ENCODE peak calls at places on chromosomes 5 and 9, in ten cellular contexts. One of them, this sample, is unnamed.

GRCh38 chr5:53331463-53331862 is 149.0 kb upstream of the FST start:
- DNase-seq in cardiac muscle cell: no peak
- DNase-seq in breast epithelium: no peak
- DNase-seq in CD8-positive, alpha-beta T cell: no peak
- DNase-seq in PC-3: peak; percentile 74
- DNase-seq in sigmoid colon: no peak
- DNase-seq in adipocyte: peak; percentile 31
- DNase-seq in left ventricle myocardium inferior: no peak
- DNase-seq in mucosa of descending colon: no peak
- DNase-seq in SK-N-SH: no peak
- DNase-seq in this sample: no peak

GRCh38 chr9:110582156-110582555 is 2.6 kb upstream of the SVEP1 start:
- DNase-seq in left ventricle myocardium inferior: no peak
- DNase-seq in SK-N-SH: no peak
- DNase-seq in CD8-positive, alpha-beta T cell: no peak
- DNase-seq in cardiac muscle cell: peak; percentile 5
- DNase-seq in PC-3: no peak
- DNase-seq in mucosa of descending colon: no peak
- DNase-seq in breast epithelium: no peak
- DNase-seq in sigmoid colon: no peak
- DNase-seq in adipocyte: no peak
- DNase-seq in this sample: no peak

GRCh38 chr9:124660341-124660801 is 110.7 kb downstream of the NR6A1 start:
- DNase-seq in sigmoid colon: no peak
- DNase-seq in CD8-positive, alpha-beta T cell: no peak
- DNase-seq in adipocyte: peak; percentile 68
- DNase-seq in PC-3: peak; percentile 23
- DNase-seq in mucosa of descending colon: peak; percentile 31
- DNase-seq in breast epithelium: no peak
- DNase-seq in left ventricle myocardium inferior: no peak
- DNase-seq in cardiac muscle cell: peak; percentile 23
- DNase-seq in SK-N-SH: peak; percentile 22
- DNase-seq in this sample: no peak

GRCh38 chr9:16871358-16872151 is 1.1 kb upstream of the BNC2 start:
- DNase-seq in left ventricle myocardium inferior: peak; percentile 60
- DNase-seq in SK-N-SH: peak; percentile 69
- DNase-seq in adipocyte: peak; percentile 80
- DNase-seq in mucosa of descending colon: peak; percentile 52
- DNase-seq in cardiac muscle cell: peak; percentile 56
- DNase-seq in breast epithelium: no peak
- DNase-seq in CD8-positive, alpha-beta T cell: no peak
- DNase-seq in sigmoid colon: peak; percentile 86
- DNase-seq in PC-3: peak; percentile 71
- DNase-seq in this sample: peak; percentile 61

GRCh38 chr9:77661696-77662095 is 13.6 kb upstream of the GNA14 start:
- DNase-seq in mucosa of descending colon: no peak
- DNase-seq in breast epithelium: no peak
- DNase-seq in cardiac muscle cell: no peak
- DNase-seq in sigmoid colon: no peak
- DNase-seq in adipocyte: no peak
- DNase-seq in left ventricle myocardium inferior: no peak
- DNase-seq in PC-3: no peak
- DNase-seq in CD8-positive, alpha-beta T cell: no peak
- DNase-seq in SK-N-SH: no peak
- DNase-seq in this sample: no peak

GRCh38 chr9:3525836-3526165 is at the start of gene RFX3:
- DNase-seq in mucosa of descending colon: peak; percentile 94
- DNase-seq in SK-N-SH: peak; percentile 94
- DNase-seq in PC-3: peak; percentile 79
- DNase-seq in sigmoid colon: peak; percentile 95
- DNase-seq in breast epithelium: peak; percentile 89
- DNase-seq in CD8-positive, alpha-beta T cell: peak; percentile 86
- DNase-seq in cardiac muscle cell: peak; percentile 93
- DNase-seq in left ventricle myocardium inferior: peak; percentile 91
- DNase-seq in adipocyte: peak; percentile 97
- DNase-seq in this sample: peak; percentile 93

GRCh38 chr9:126508928-126509327 is 104.8 kb upstream of the LMX1B start:
- DNase-seq in sigmoid colon: no peak
- DNase-seq in SK-N-SH: no peak
- DNase-seq in mucosa of descending colon: no peak
- DNase-seq in cardiac muscle cell: no peak
- DNase-seq in PC-3: no peak
- DNase-seq in left ventricle myocardium inferior: no peak
- DNase-seq in CD8-positive, alpha-beta T cell: no peak
- DNase-seq in breast epithelium: no peak
- DNase-seq in adipocyte: no peak
- DNase-seq in this sample: no peak

GRCh38 chr5:134524219-134524825 is 1.1 kb upstream of the JADE2 start:
- DNase-seq in CD8-positive, alpha-beta T cell: peak; percentile 50
- DNase-seq in breast epithelium: peak; percentile 86
- DNase-seq in SK-N-SH: peak; percentile 78
- DNase-seq in left ventricle myocardium inferior: peak; percentile 88
- DNase-seq in mucosa of descending colon: peak; percentile 93
- DNase-seq in cardiac muscle cell: peak; percentile 77
- DNase-seq in sigmoid colon: peak; percentile 95
- DNase-seq in PC-3: peak; percentile 69
- DNase-seq in adipocyte: peak; percentile 77
- DNase-seq in this sample: peak; percentile 85

GRCh38 chr5:16784843-16785791 is 151.0 kb downstream of the MYO10 start:
- DNase-seq in cardiac muscle cell: no peak
- DNase-seq in SK-N-SH: no peak
- DNase-seq in PC-3: no peak
- DNase-seq in breast epithelium: no peak
- DNase-seq in mucosa of descending colon: no peak
- DNase-seq in left ventricle myocardium inferior: no peak
- DNase-seq in adipocyte: no peak
- DNase-seq in CD8-positive, alpha-beta T cell: no peak
- DNase-seq in sigmoid colon: no peak
- DNase-seq in this sample: no peak

GRCh38 chr5:135116146-135116545 is 82.1 kb upstream of the PITX1 start:
- DNase-seq in adipocyte: no peak
- DNase-seq in CD8-positive, alpha-beta T cell: no peak
- DNase-seq in sigmoid colon: no peak
- DNase-seq in mucosa of descending colon: no peak
- DNase-seq in cardiac muscle cell: no peak
- DNase-seq in PC-3: no peak
- DNase-seq in SK-N-SH: no peak
- DNase-seq in left ventricle myocardium inferior: peak; percentile 25
- DNase-seq in breast epithelium: no peak
- DNase-seq in this sample: no peak

GRCh38 chr5:172901012-172901780 is 58.0 kb upstream of the RPL26L1 start:
- DNase-seq in mucosa of descending colon: no peak
- DNase-seq in sigmoid colon: peak; percentile 94
- DNase-seq in CD8-positive, alpha-beta T cell: no peak
- DNase-seq in adipocyte: peak; percentile 35
- DNase-seq in breast epithelium: no peak
- DNase-seq in SK-N-SH: no peak
- DNase-seq in PC-3: no peak
- DNase-seq in cardiac muscle cell: peak; percentile 14
- DNase-seq in left ventricle myocardium inferior: peak; percentile 61
- DNase-seq in this sample: peak; percentile 63

GRCh38 chr9:35426627-35427026 is 63.3 kb upstream of the RUSC2 start:
- DNase-seq in PC-3: peak; percentile 82
- DNase-seq in sigmoid colon: no peak
- DNase-seq in mucosa of descending colon: no peak
- DNase-seq in breast epithelium: no peak
- DNase-seq in cardiac muscle cell: no peak
- DNase-seq in CD8-positive, alpha-beta T cell: no peak
- DNase-seq in SK-N-SH: no peak
- DNase-seq in adipocyte: no peak
- DNase-seq in left ventricle myocardium inferior: no peak
- DNase-seq in this sample: no peak

GRCh38 chr5:178305801-178306200 is 73.2 kb upstream of the PHYKPL start:
- DNase-seq in SK-N-SH: no peak
- DNase-seq in sigmoid colon: peak; percentile 49
- DNase-seq in CD8-positive, alpha-beta T cell: no peak
- DNase-seq in PC-3: no peak
- DNase-seq in left ventricle myocardium inferior: no peak
- DNase-seq in mucosa of descending colon: no peak
- DNase-seq in adipocyte: no peak
- DNase-seq in cardiac muscle cell: no peak
- DNase-seq in breast epithelium: peak; percentile 47
- DNase-seq in this sample: peak; percentile 23

GRCh38 chr9:112784020-112784788 is 33.6 kb downstream of the SNX30 start:
- DNase-seq in PC-3: no peak
- DNase-seq in mucosa of descending colon: no peak
- DNase-seq in left ventricle myocardium inferior: no peak
- DNase-seq in CD8-positive, alpha-beta T cell: no peak
- DNase-seq in adipocyte: no peak
- DNase-seq in cardiac muscle cell: peak; percentile 43
- DNase-seq in SK-N-SH: peak; percentile 29
- DNase-seq in sigmoid colon: no peak
- DNase-seq in breast epithelium: no peak
- DNase-seq in this sample: no peak

GRCh38 chr9:127537792-127538191 is 74.3 kb upstream of the STXBP1 start:
- DNase-seq in SK-N-SH: peak; percentile 59
- DNase-seq in sigmoid colon: no peak
- DNase-seq in mucosa of descending colon: peak; percentile 25
- DNase-seq in breast epithelium: no peak
- DNase-seq in left ventricle myocardium inferior: no peak
- DNase-seq in cardiac muscle cell: no peak
- DNase-seq in adipocyte: no peak
- DNase-seq in PC-3: peak; percentile 38
- DNase-seq in CD8-positive, alpha-beta T cell: no peak
- DNase-seq in this sample: no peak

GRCh38 chr9:122402403-122403268 is 31.8 kb downstream of the PTGS1 start:
- DNase-seq in PC-3: peak; percentile 77
- DNase-seq in cardiac muscle cell: no peak
- DNase-seq in sigmoid colon: no peak
- DNase-seq in CD8-positive, alpha-beta T cell: no peak
- DNase-seq in adipocyte: peak; percentile 98
- DNase-seq in left ventricle myocardium inferior: no peak
- DNase-seq in SK-N-SH: no peak
- DNase-seq in mucosa of descending colon: no peak
- DNase-seq in breast epithelium: no peak
- DNase-seq in this sample: no peak

GRCh38 chr9:286091-286740 is 71.6 kb downstream of the DOCK8 start:
- DNase-seq in SK-N-SH: no peak
- DNase-seq in breast epithelium: no peak
- DNase-seq in cardiac muscle cell: no peak
- DNase-seq in CD8-positive, alpha-beta T cell: no peak
- DNase-seq in sigmoid colon: no peak
- DNase-seq in PC-3: no peak
- DNase-seq in mucosa of descending colon: no peak
- DNase-seq in adipocyte: no peak
- DNase-seq in left ventricle myocardium inferior: no peak
- DNase-seq in this sample: no peak

GRCh38 chr9:134328341-134328840 is 2.1 kb downstream of the RXRA start:
- DNase-seq in adipocyte: peak; percentile 76
- DNase-seq in left ventricle myocardium inferior: peak; percentile 15
- DNase-seq in CD8-positive, alpha-beta T cell: no peak
- DNase-seq in PC-3: no peak
- DNase-seq in mucosa of descending colon: peak; percentile 81
- DNase-seq in breast epithelium: no peak
- DNase-seq in cardiac muscle cell: peak; percentile 38
- DNase-seq in sigmoid colon: no peak
- DNase-seq in SK-N-SH: no peak
- DNase-seq in this sample: no peak

GRCh38 chr9:134328841-134329575 is 2.8 kb downstream of the RXRA start:
- DNase-seq in adipocyte: no peak
- DNase-seq in SK-N-SH: no peak
- DNase-seq in cardiac muscle cell: peak; percentile 41
- DNase-seq in left ventricle myocardium inferior: peak; percentile 68
- DNase-seq in breast epithelium: no peak
- DNase-seq in CD8-positive, alpha-beta T cell: no peak
- DNase-seq in sigmoid colon: peak; percentile 84
- DNase-seq in mucosa of descending colon: peak; percentile 80
- DNase-seq in PC-3: no peak
- DNase-seq in this sample: peak; percentile 90

GRCh38 chr9:134330590-134330989 is 4.3 kb downstream of the RXRA start:
- DNase-seq in SK-N-SH: no peak
- DNase-seq in cardiac muscle cell: no peak
- DNase-seq in adipocyte: no peak
- DNase-seq in breast epithelium: no peak
- DNase-seq in PC-3: no peak
- DNase-seq in sigmoid colon: no peak
- DNase-seq in mucosa of descending colon: no peak
- DNase-seq in left ventricle myocardium inferior: peak; percentile 6
- DNase-seq in CD8-positive, alpha-beta T cell: no peak
- DNase-seq in this sample: peak; percentile 35

GRCh38 chr9:134329886-134330285 is 3.6 kb downstream of the RXRA start:
- DNase-seq in mucosa of descending colon: peak; percentile 71
- DNase-seq in PC-3: no peak
- DNase-seq in SK-N-SH: no peak
- DNase-seq in sigmoid colon: no peak
- DNase-seq in breast epithelium: no peak
- DNase-seq in cardiac muscle cell: no peak
- DNase-seq in CD8-positive, alpha-beta T cell: no peak
- DNase-seq in left ventricle myocardium inferior: peak; percentile 28
- DNase-seq in adipocyte: no peak
- DNase-seq in this sample: peak; percentile 95

GRCh38 chr9:134329576-134329855 is 3.3 kb downstream of the RXRA start:
- DNase-seq in PC-3: no peak
- DNase-seq in mucosa of descending colon: peak; percentile 61
- DNase-seq in left ventricle myocardium inferior: peak; percentile 17
- DNase-seq in sigmoid colon: no peak
- DNase-seq in SK-N-SH: no peak
- DNase-seq in CD8-positive, alpha-beta T cell: no peak
- DNase-seq in adipocyte: no peak
- DNase-seq in breast epithelium: no peak
- DNase-seq in cardiac muscle cell: no peak
- DNase-seq in this sample: no peak
- H3K4me1 ChIP-seq in PC-3: peaks cover 14% of the 10 kb centered on the region
- H3K4me1 ChIP-seq in mucosa of descending colon: peaks cover 69% of the 10 kb centered on the region
- H3K4me1 ChIP-seq in left ventricle myocardium inferior: peaks cover 90% of the 10 kb centered on the region
- H3K4me1 ChIP-seq in sigmoid colon: no peaks in the 10 kb centered on the region
- H3K4me1 ChIP-seq in SK-N-SH: peaks cover 76% of the 10 kb centered on the region
- H3K4me1 ChIP-seq in CD8-positive, alpha-beta T cell: peaks cover 16% of the 10 kb centered on the region
- H3K4me1 ChIP-seq in adipocyte: peaks cover 66% of the 10 kb centered on the region
- H3K4me1 ChIP-seq in breast epithelium: peaks cover 33% of the 10 kb centered on the region
- H3K4me1 ChIP-seq in cardiac muscle cell: peaks cover 44% of the 10 kb centered on the region
- H3K4me1 ChIP-seq in this sample: peaks cover 11% of the 10 kb centered on the region

GRCh38 chr9:102355982-102356381 is 617.5 kb upstream of the GRIN3A start:
- DNase-seq in CD8-positive, alpha-beta T cell: no peak
- DNase-seq in PC-3: no peak
- DNase-seq in breast epithelium: no peak
- DNase-seq in adipocyte: no peak
- DNase-seq in cardiac muscle cell: no peak
- DNase-seq in mucosa of descending colon: no peak
- DNase-seq in sigmoid colon: no peak
- DNase-seq in left ventricle myocardium inferior: no peak
- DNase-seq in SK-N-SH: no peak
- DNase-seq in this sample: no peak
- H3K4me3 ChIP-seq in CD8-positive, alpha-beta T cell: no peak overlapping the region
- H3K4me3 ChIP-seq in PC-3: no peak overlapping the region
- H3K4me3 ChIP-seq in breast epithelium: no peak overlapping the region
- H3K4me3 ChIP-seq in adipocyte: no peak overlapping the region
- H3K4me3 ChIP-seq in cardiac muscle cell: no peak overlapping the region
- H3K4me3 ChIP-seq in mucosa of descending colon: no peak overlapping the region
- H3K4me3 ChIP-seq in sigmoid colon: no peak overlapping the region
- H3K4me3 ChIP-seq in left ventricle myocardium inferior: no peak overlapping the region
- H3K4me3 ChIP-seq in SK-N-SH: no peak overlapping the region
- H3K4me3 ChIP-seq in this sample: no peak overlapping the region

GRCh38 chr5:334903-335739 is 13.6 kb downstream of the AHRR start:
- DNase-seq in breast epithelium: no peak
- DNase-seq in left ventricle myocardium inferior: no peak
- DNase-seq in adipocyte: no peak
- DNase-seq in mucosa of descending colon: no peak
- DNase-seq in PC-3: no peak
- DNase-seq in CD8-positive, alpha-beta T cell: no peak
- DNase-seq in SK-N-SH: no peak
- DNase-seq in sigmoid colon: peak; percentile 61
- DNase-seq in cardiac muscle cell: no peak
- DNase-seq in this sample: no peak
- H3K4me1 ChIP-seq in breast epithelium: no peaks in the 10 kb centered on the region
- H3K4me1 ChIP-seq in left ventricle myocardium inferior: no peaks in the 10 kb centered on the region
- H3K4me1 ChIP-seq in adipocyte: no peaks in the 10 kb centered on the region
- H3K4me1 ChIP-seq in mucosa of descending colon: no peaks in the 10 kb centered on the region
- H3K4me1 ChIP-seq in PC-3: no peaks in the 10 kb centered on the region
- H3K4me1 ChIP-seq in CD8-positive, alpha-beta T cell: no peaks in the 10 kb centered on the region
- H3K4me1 ChIP-seq in SK-N-SH: no peaks in the 10 kb centered on the region
- H3K4me1 ChIP-seq in sigmoid colon: no peaks in the 10 kb centered on the region
- H3K4me1 ChIP-seq in cardiac muscle cell: no peaks in the 10 kb centered on the region
- H3K4me1 ChIP-seq in this sample: no peaks in the 10 kb centered on the region

GRCh38 chr5:1099931-1100651 is 11.8 kb downstream of the SLC12A7 start:
- DNase-seq in PC-3: no peak
- DNase-seq in sigmoid colon: no peak
- DNase-seq in left ventricle myocardium inferior: no peak
- DNase-seq in SK-N-SH: no peak
- DNase-seq in CD8-positive, alpha-beta T cell: no peak
- DNase-seq in mucosa of descending colon: no peak
- DNase-seq in breast epithelium: no peak
- DNase-seq in adipocyte: peak; percentile 19
- DNase-seq in cardiac muscle cell: peak; percentile 59
- DNase-seq in this sample: no peak
- H3K4me3 ChIP-seq in PC-3: no peak overlapping the region
- H3K4me3 ChIP-seq in sigmoid colon: peak overlapping the region; percentile 1
- H3K4me3 ChIP-seq in left ventricle myocardium inferior: peak overlapping the region; percentile 58
- H3K4me3 ChIP-seq in SK-N-SH: no peak overlapping the region
- H3K4me3 ChIP-seq in CD8-positive, alpha-beta T cell: no peak overlapping the region
- H3K4me3 ChIP-seq in mucosa of descending colon: no peak overlapping the region
- H3K4me3 ChIP-seq in breast epithelium: no peak overlapping the region
- H3K4me3 ChIP-seq in adipocyte: no peak overlapping the region
- H3K4me3 ChIP-seq in cardiac muscle cell: no peak overlapping the region
- H3K4me3 ChIP-seq in this sample: no peak overlapping the region